ENCODE peak calls at places on chromosome 18, in seven cellular contexts. Q, D, Y, X, M, K and T are unnamed samples.

GRCh38 chr18:3040881-3041280 is 27.9 kb upstream of the LPIN2 start:
- DNase-seq in X (no peak), M (no peak), Y (no peak), D (no peak), Q (no peak), K (no peak), T (no peak)

GRCh38 chr18:73842795-73843394 is 304.7 kb downstream of the FBXO15 start:
- DNase-seq in K (peak), M (peak), X (peak), D (no peak), Y (peak), Q (peak), T (peak)

GRCh38 chr18:73940721-73941120 is 206.9 kb downstream of the FBXO15 start:
- DNase-seq in D (no peak), Q (no peak), M (no peak), K (no peak), Y (no peak), X (no peak), T (no peak)

GRCh38 chr18:9094307-9095226 is 7.9 kb upstream of the NDUFV2 start:
- DNase-seq in Q (no peak), D (no peak), X (no peak), K (no peak), M (peak), Y (no peak), T (no peak)

GRCh38 chr18:13425357-13426095 is 207.0 kb downstream of the LDLRAD4 start:
- DNase-seq in X (no peak), M (no peak), Y (no peak), K (no peak), Q (no peak), D (no peak), T (no peak)

GRCh38 chr18:12255626-12256026 is 1.5 kb downstream of the CIDEA start:
- DNase-seq in K (no peak), Y (no peak), D (no peak), M (peak), Q (no peak), X (no peak), T (no peak)

GRCh38 chr18:74899554-74899953 is 301.9 kb downstream of the ZNF407 start:
- DNase-seq in Q (no peak), K (no peak), M (no peak), X (no peak), D (no peak), Y (no peak), T (no peak)

GRCh38 chr18:57446322-57446721 is 11.1 kb downstream of the ONECUT2 start:
- DNase-seq in Y (no peak), M (peak), X (no peak), Q (peak), K (no peak), D (no peak), T (no peak)

GRCh38 chr18:27685807-27686412 is 491.0 kb downstream of the CDH2 start:
- DNase-seq in Y (no peak), X (peak), D (no peak), Q (peak), M (peak), K (no peak), T (no peak)

GRCh38 chr18:74558096-74558495 is 23.8 kb downstream of the CNDP1 start:
- DNase-seq in M (no peak), Y (no peak), Q (no peak), X (no peak), D (no peak), K (no peak), T (no peak)

GRCh38 chr18:59379772-59380530 is 20.9 kb upstream of the LMAN1 start:
- DNase-seq in K (no peak), M (no peak), D (no peak), Q (no peak), X (no peak), Y (no peak), T (no peak)

GRCh38 chr18:58258707-58259342 is 214.8 kb downstream of the NEDD4L start:
- DNase-seq in X (no peak), Q (peak), D (no peak), K (no peak), Y (no peak), M (no peak), T (no peak)

GRCh38 chr18:28584726-28585125 is 407.8 kb upstream of the CDH2 start:
- DNase-seq in Q (no peak), M (no peak), K (no peak), Y (no peak), D (peak), X (no peak), T (no peak)

GRCh38 chr18:78948221-78948620 is 31.4 kb upstream of the SALL3 start:
- DNase-seq in Q (no peak), M (no peak), K (no peak), X (no peak), D (no peak), Y (no peak), T (no peak)

GRCh38 chr18:36650206-36650605 is 178.6 kb downstream of the TPGS2 start:
- DNase-seq in Q (no peak), Y (no peak), K (no peak), M (no peak), X (no peak), D (no peak), T (no peak)

GRCh38 chr18:41751161-41751560 is 203.9 kb upstream of the PIK3C3 start:
- DNase-seq in Y (no peak), X (no peak), K (no peak), Q (no peak), M (no peak), D (no peak), T (no peak)

GRCh38 chr18:13112982-13113381 is 105.6 kb upstream of the LDLRAD4 start:
- DNase-seq in X (peak), Q (peak), M (peak), Y (no peak), K (no peak), D (peak), T (no peak)

GRCh38 chr18:75405341-75405740 is 22.2 kb downstream of the SMIM21 start:
- DNase-seq in Q (no peak), Y (no peak), K (no peak), M (no peak), X (no peak), D (no peak), T (no peak)

GRCh38 chr18:63138469-63139340 is 180.9 kb downstream of the BCL2 start:
- DNase-seq in X (no peak), D (peak), Q (no peak), Y (no peak), K (peak), M (no peak), T (no peak)

GRCh38 chr18:63140997-63141776 is 178.4 kb downstream of the BCL2 start:
- DNase-seq in Q (no peak), D (no peak), Y (no peak), M (no peak), K (no peak), X (no peak), T (no peak)

GRCh38 chr18:63135101-63135500 is 184.5 kb downstream of the BCL2 start:
- DNase-seq in D (no peak), Q (no peak), K (no peak), Y (no peak), M (no peak), X (no peak), T (no peak)

GRCh38 chr18:63140038-63140450 is 179.5 kb downstream of the BCL2 start:
- DNase-seq in K (peak), M (no peak), Q (no peak), X (no peak), Y (no peak), D (no peak), T (no peak)

GRCh38 chr18:63137999-63138448 is 181.5 kb downstream of the BCL2 start:
- DNase-seq in X (no peak), Q (no peak), D (no peak), K (no peak), M (no peak), Y (no peak), T (no peak)
- TF ChIP-seq TAF1 in X (no peak), Q (no peak), D (no peak), K (peak), M (no peak), Y (peak), T (no peak)

DNA sequence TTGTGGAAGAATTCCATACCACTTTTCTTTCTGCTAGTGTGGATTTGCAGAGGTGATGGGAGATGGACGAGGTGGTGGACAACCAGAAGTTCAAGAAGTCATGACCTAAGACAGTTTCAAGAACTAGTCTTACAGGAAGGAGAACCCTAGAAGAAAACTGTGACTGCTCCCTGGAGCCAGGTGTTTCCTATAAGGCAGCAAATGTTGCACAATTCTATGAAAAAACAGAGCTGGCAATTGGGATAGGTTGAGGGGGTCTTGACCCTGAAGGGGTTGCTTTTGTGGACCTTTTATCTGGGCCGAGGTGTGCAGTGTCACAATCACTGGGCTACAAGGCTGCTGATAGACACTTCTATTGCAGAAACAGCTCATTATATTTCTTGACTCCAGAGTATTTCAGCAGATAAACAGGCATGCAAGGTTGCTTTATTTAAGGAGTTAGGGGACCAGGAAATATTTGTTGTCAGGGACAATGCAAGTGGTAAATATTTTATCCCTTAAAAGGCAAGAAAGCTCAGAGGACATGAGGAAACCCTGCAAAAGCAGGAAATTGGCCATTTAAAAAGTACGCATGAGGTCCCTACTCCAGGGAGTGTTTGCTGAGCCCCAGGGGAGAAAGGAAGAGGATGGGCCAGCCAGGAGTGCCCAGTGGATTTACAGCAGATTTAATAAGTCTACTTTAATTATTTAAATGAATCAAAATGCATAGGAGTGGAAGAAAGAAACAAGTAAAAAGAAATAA is 22.9 kb downstream of the APCDD1 start:
- DNase-seq in M (no peak), Q (no peak), K (no peak), D (no peak), Y (no peak), X (no peak), T (no peak)
- TF ChIP-seq TAF1 in M (no peak), Q (no peak), K (no peak), D (no peak), Y (no peak), X (no peak), T (no peak)

DNA sequence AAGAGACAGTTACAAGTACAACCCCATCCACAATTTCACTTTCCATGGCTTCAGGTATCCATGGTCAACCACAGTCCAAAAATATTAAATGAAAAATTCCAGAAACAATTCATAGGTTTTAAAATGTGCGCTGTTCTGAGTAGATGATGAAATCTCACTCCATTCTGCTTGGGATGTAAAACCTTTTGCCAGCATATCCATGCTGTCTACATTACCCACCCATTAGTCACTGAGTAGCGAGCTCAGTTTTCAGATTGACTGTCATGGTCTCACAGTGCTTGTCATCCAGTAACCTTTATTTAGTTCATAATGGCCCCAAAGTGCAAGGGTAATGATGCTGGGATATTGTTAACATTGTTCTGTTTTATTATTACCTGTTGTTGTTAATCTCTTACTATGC is 40.5 kb downstream of the SMAD4 start:
- DNase-seq in Y (no peak), Q (no peak), K (no peak), M (no peak), D (no peak), X (no peak), T (no peak)
- TF ChIP-seq TAF1 in Y (no peak), Q (no peak), K (no peak), M (no peak), D (no peak), X (peak), T (no peak)

DNA sequence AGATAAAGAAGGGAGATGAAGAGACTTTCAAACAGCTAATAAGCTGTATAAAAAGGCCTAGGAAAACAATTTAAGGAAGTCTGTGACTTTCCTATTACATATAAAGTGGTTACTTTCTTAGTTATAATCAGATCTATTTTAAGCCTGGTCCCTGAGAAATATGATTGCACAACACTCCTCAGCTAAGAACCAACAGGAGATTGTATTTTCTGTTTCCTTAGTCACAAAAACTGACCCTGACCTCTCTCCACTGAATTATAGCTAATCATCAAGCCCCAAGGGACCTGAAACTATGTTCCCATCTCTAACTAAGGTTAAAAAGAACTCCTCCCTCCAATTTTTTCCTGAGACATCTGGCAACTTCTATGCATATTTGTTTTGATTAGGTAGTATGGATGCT is 106.9 kb downstream of the ROCK1 start:
- DNase-seq in M (no peak), X (no peak), Y (no peak), D (no peak), Q (no peak), K (no peak), T (no peak)
- TF ChIP-seq TAF1 in M (no peak), X (no peak), Y (no peak), D (no peak), Q (no peak), K (no peak), T (no peak)

GRCh38 chr18:63936156-63936931 is 12.8 kb upstream of the HMSD start:
- DNase-seq in Q (peak), Y (peak), D (peak), K (peak), X (peak), M (peak), T (peak)
- TF ChIP-seq TAF1 in Q (no peak), Y (no peak), D (peak), K (no peak), X (no peak), M (no peak), T (no peak)

GRCh38 chr18:22091341-22091740 is 78.0 kb upstream of the GATA6 start:
- DNase-seq in X (no peak), Q (no peak), M (no peak), D (no peak), Y (no peak), K (no peak), T (no peak)
- TF ChIP-seq TAF1 in X (no peak), Q (no peak), M (no peak), D (no peak), Y (no peak), K (no peak), T (no peak)

GRCh38 chr18:71398530-71398929 is 1109.7 kb downstream of the SOCS6 start:
- DNase-seq in Y (no peak), K (no peak), D (no peak), Q (no peak), X (peak), M (peak), T (no peak)
- TF ChIP-seq TAF1 in Y (no peak), K (no peak), D (no peak), Q (no peak), X (no peak), M (no peak), T (no peak)

GRCh38 chr18:66193394-66193793 is 410.5 kb downstream of the CDH19 start:
- DNase-seq in X (no peak), Q (no peak), Y (no peak), K (no peak), M (no peak), D (no peak), T (no peak)
- TF ChIP-seq TAF1 in X (no peak), Q (no peak), Y (no peak), K (no peak), M (no peak), D (no peak), T (no peak)

DNA sequence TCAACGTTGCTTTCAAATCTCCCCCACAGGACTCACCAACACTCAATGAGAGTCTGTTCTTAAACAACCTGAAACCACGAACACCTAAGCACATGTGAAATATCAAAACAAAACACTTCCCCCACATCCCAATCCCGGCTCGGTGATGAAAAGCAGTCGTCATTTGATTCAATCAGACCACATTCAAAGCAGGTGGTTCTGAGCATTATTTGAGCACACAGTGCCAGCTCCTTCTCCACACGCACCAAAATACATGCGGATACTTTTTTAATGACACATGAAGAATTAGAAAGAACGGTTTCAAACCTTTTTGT is 98.3 kb downstream of the TCF4 start:
- DNase-seq in Q (no peak), X (peak), M (no peak), D (no peak), K (peak), Y (no peak), T (no peak)
- TF ChIP-seq TAF1 in Q (no peak), X (no peak), M (no peak), D (no peak), K (no peak), Y (no peak), T (no peak)